ENCODE peak calls at places on chromosomes 1 and 21, in four cellular contexts. T, P, X and U are unnamed samples.

GRCh38 chr1:221903594-221903993 is 161.7 kb upstream of the DUSP10 start:
- DNase-seq in X (no peak), P (no peak), T (no peak), U (no peak)

GRCh38 chr1:63888984-63889383 is 115.2 kb downstream of the ROR1 start:
- DNase-seq in T (no peak), X (no peak), P (no peak), U (no peak)

GRCh38 chr1:203461717-203462116 is 13.9 kb upstream of the PRELP start:
- DNase-seq in T (no peak), X (no peak), P (no peak), U (no peak)

GRCh38 chr1:168443899-168444298 is 99.9 kb downstream of the XCL2 start:
- DNase-seq in X (no peak), P (no peak), T (no peak), U (no peak)

GRCh38 chr1:52057876-52058275 is 1.8 kb downstream of the BTF3L4 start:
- DNase-seq in P (no peak), T (no peak), X (no peak), U (no peak)

GRCh38 chr1:185495017-185495416 is 178.0 kb upstream of the IVNS1ABP start:
- DNase-seq in X (no peak), P (no peak), T (no peak), U (no peak)

GRCh38 chr1:36918604-36919003 is 115.7 kb downstream of the GRIK3 start:
- DNase-seq in X (peak; percentile 4), P (no peak), T (no peak), U (no peak)

GRCh38 chr1:59107516-59107915 is 189.4 kb upstream of the FGGY start:
- DNase-seq in P (no peak), T (peak; percentile 74), X (peak; percentile 83), U (no peak)

GRCh38 chr1:12661606-12662219 is 17.8 kb downstream of the AADACL4 start:
- DNase-seq in X (no peak), T (no peak), P (no peak), U (no peak)

GRCh38 chr1:157154291-157154690 is 16.1 kb upstream of the ETV3 start:
- DNase-seq in P (no peak), X (no peak), T (no peak), U (no peak)

GRCh38 chr1:157154940-157155514 is 16.8 kb upstream of the ETV3 start:
- DNase-seq in T (peak; percentile 70), X (no peak), P (no peak), U (no peak)

GRCh38 chr1:157156058-157156541 is 17.9 kb upstream of the ETV3 start:
- DNase-seq in T (peak; percentile 79), X (peak; percentile 62), P (no peak), U (peak; percentile 79)

GRCh38 chr1:157153743-157154142 is 15.5 kb upstream of the ETV3 start:
- DNase-seq in P (no peak), X (no peak), T (no peak), U (no peak)

DNA sequence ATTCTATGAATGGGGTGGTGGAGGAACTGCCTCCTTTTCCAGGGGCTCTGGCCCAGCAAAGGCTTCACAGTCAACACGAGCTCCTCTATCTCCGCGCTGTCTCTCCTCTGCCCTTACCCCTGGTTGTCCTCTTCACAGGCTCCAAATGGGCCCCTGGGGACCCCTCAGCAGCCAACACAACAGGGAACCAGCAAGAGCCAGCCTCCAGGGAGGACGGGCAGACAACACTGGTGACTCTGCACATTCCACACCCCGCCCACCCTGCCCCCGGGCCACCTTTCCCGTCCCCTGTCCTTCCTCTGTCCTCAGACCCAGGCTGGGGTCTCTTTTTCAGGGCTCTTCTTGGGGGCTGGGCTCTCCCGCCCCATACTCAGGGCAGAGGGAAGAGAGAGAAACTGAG is 17.5 kb upstream of the ETV3 start:
- DNase-seq in T (no peak), P (no peak), X (no peak), U (no peak)
- H3K4me3 ChIP-seq in T (no peak overlapping the region), P (no peak overlapping the region), X (no peak overlapping the region), U (no peak overlapping the region)

GRCh38 chr21:41506526-41507520 is 1.1 kb downstream of the TMPRSS2 start:
- DNase-seq in X (no peak), P (no peak), T (no peak), U (no peak)
- H3K4me3 ChIP-seq in X (no peak overlapping the region), P (no peak overlapping the region), T (no peak overlapping the region), U (no peak overlapping the region)

DNA sequence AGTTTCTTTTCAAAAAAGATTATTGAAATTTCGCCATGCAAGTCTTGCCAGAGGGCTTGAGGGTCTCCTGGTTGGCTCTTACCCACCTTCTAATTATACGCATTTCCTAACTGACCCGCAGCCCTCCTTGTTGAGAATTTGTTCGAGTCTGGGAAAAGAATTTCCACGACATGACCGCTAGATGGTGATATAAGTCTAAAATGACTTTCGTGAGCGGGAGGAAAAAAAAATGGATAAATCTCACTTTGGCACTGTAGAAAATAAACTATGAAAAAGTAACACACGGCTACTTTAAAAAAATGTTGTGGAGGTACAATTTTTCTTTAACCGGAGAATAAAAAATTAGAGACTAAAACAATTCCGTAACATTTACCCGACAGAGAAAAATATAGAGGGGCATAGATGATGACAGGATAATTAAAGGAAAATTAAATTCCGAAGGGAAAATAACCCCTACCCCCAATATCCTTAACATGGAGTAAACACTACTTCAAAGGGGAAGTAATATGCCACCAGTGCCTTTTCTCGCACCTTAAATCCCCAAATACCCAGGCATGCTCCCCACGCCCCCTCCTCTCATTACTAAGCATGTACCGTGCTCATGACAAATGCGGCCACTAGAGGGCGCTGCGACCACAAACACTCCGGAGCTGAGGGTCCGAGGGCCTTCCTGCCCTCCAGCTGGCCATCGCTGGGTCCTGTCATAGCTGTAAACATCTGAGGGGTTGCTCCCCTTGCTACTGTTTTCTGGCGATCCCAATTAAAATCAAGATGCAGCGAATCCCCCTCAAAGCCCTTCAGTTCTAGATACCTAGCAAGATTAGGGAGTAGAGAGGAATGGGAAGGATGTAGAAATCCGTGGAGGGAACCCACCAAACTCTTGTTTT is 266.9 kb downstream of the ASTN1 start:
- DNase-seq in X (peak; percentile 25), P (no peak), T (no peak), U (peak; percentile 86)
- H3K4me3 ChIP-seq in X (no peak overlapping the region), P (no peak overlapping the region), T (no peak overlapping the region), U (no peak overlapping the region)

GRCh38 chr1:153958111-153958960 is at the start of gene CRTC2:
- DNase-seq in P (peak; percentile 95), X (peak; percentile 99), T (peak; percentile 99), U (peak; percentile 99)

GRCh38 chr1:153960206-153960605 is 1.8 kb upstream of the CRTC2 start:
- DNase-seq in X (no peak), T (no peak), P (no peak), U (no peak)

GRCh38 chr1:153957744-153958110 is 685 bp downstream of the CRTC2 start:
- DNase-seq in P (no peak), T (no peak), X (no peak), U (peak; percentile 82)

GRCh38 chr1:153959454-153959853 is 1.0 kb upstream of the CRTC2 start:
- DNase-seq in T (no peak), P (no peak), X (no peak), U (no peak)

DNA sequence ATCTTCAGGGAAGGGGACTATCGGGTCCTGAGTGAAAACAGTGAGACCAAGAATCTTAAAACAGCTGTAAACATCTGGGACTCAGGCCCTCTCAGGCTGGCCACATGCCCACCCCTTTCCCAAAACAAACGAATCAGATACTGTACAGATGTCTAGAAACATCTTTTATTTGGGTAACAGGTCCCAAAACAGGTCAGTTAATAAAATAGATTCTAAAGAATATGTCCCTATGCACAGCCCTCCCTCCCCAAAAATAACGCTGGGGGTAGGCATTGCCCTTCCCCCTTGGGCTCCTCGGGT is 499 bp upstream of the CRTC2 start:
- DNase-seq in T (no peak), P (no peak), X (no peak), U (no peak)
- H3K4me3 ChIP-seq in T (no peak overlapping the region), P (no peak overlapping the region), X (no peak overlapping the region), U (peak overlapping the region; percentile 81)

GRCh38 chr1:204994086-204994862 is 48.7 kb upstream of the CNTN2 start:
- DNase-seq in T (no peak), X (no peak), P (no peak), U (no peak)
- H3K4me3 ChIP-seq in T (no peak overlapping the region), X (no peak overlapping the region), P (no peak overlapping the region), U (no peak overlapping the region)

GRCh38 chr1:106290805-106291537 is 765.5 kb upstream of the PRMT6 start:
- DNase-seq in P (no peak), T (no peak), X (no peak), U (no peak)
- H3K4me3 ChIP-seq in P (no peak overlapping the region), T (no peak overlapping the region), X (no peak overlapping the region), U (no peak overlapping the region)

GRCh38 chr1:16015491-16015890 is 2.4 kb downstream of the HSPB7 start:
- DNase-seq in P (no peak), X (no peak), T (no peak), U (no peak)

GRCh38 chr1:16013220-16013907 is 4.5 kb downstream of the HSPB7 start:
- DNase-seq in X (no peak), T (peak; percentile 89), P (no peak), U (no peak)

GRCh38 chr1:16013908-16014258 is 4.0 kb downstream of the HSPB7 start:
- DNase-seq in P (no peak), T (no peak), X (no peak), U (no peak)

GRCh38 chr1:16015960-16016901 is 1.6 kb downstream of the HSPB7 start:
- DNase-seq in P (no peak), X (no peak), T (peak; percentile 80), U (no peak)

GRCh38 chr1:16014509-16015482 is 3.0 kb downstream of the HSPB7 start:
- DNase-seq in X (no peak), T (peak; percentile 87), P (no peak), U (no peak)
- H3K4me3 ChIP-seq in X (no peak overlapping the region), T (no peak overlapping the region), P (no peak overlapping the region), U (no peak overlapping the region)

DNA sequence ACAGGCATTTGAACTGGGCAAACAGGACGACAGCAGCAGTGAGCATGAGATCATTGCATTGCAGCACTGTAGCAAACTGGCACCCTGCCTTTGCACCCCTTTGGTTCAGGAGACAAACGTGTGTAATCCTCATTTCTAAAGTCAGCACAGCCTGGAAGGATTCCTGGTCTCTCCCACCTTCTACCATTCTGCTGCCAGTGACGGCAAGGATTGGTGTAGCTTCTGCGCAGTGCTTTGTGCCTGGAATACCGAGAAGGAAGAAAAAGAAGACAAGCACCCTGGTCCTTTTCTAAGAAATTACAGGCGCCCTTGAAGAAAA is 805.3 kb downstream of the USP25 start:
- DNase-seq in P (no peak), T (peak; percentile 81), X (peak; percentile 87), U (no peak)
- H3K4me3 ChIP-seq in P (peak overlapping the region; percentile 0), T (peak overlapping the region; percentile 58), X (no peak overlapping the region), U (no peak overlapping the region)

GRCh38 chr1:148354284-148354869 is 128.7 kb downstream of the PPIAL4G start:
- DNase-seq in P (no peak), T (no peak), X (no peak), U (no peak)

GRCh38 chr1:148353461-148354283 is 129.4 kb downstream of the PPIAL4G start:
- DNase-seq in X (no peak), P (no peak), T (no peak), U (no peak)

GRCh38 chr1:148357037-148357436 is 126.1 kb downstream of the PPIAL4G start:
- DNase-seq in T (no peak), X (no peak), P (no peak), U (no peak)

GRCh38 chr1:148355976-148356375 is 127.1 kb downstream of the PPIAL4G start:
- DNase-seq in P (no peak), X (no peak), T (no peak), U (no peak)

DNA sequence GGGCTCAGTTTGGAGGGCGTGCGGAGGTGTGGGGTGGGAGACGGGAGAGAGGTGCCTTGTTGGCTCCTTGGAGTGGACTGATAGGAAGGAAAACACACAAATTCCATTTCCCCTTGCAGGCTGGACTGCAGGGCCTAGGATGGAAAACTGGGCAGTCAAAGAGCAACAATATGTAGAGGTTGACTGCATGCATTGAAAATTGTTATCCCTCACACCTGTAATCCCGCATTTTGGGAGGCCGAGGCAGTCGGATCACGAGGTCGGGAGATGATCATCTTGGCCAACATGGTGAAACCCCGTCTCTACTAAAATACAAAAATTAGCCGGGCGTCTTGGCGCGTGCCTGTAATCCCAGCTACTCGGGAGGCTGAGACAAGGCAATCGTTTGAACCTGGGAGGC is 128.2 kb downstream of the PPIAL4G start:
- DNase-seq in X (no peak), P (no peak), T (no peak), U (no peak)
- H3K4me3 ChIP-seq in X (no peak overlapping the region), P (no peak overlapping the region), T (no peak overlapping the region), U (no peak overlapping the region)